ENCODE peak calls at places on chromosomes 7 and 10, in eight cellular contexts. One of them, this sample, is unnamed. For H3K4me1, the result is how much of the 10 kb centered on the place peaks cover.

GRCh38 chr10:95273393-95274312 is 17.1 kb downstream of the PDLIM1 start:
- DNase-seq in mesendoderm: peak
- DNase-seq in upper lobe of right lung: no peak
- DNase-seq in CD4-positive, alpha-beta memory T cell: no peak
- DNase-seq in body of pancreas: no peak
- DNase-seq in IMR-90: peak
- DNase-seq in Peyer's patch: peak
- DNase-seq in BE2C: no peak
- DNase-seq in this sample: no peak

GRCh38 chr7:90593205-90593604 is 2.9 kb upstream of the CDK14 start:
- DNase-seq in CD4-positive, alpha-beta memory T cell: no peak
- DNase-seq in upper lobe of right lung: no peak
- DNase-seq in body of pancreas: no peak
- DNase-seq in IMR-90: no peak
- DNase-seq in mesendoderm: no peak
- DNase-seq in BE2C: no peak
- DNase-seq in Peyer's patch: no peak
- DNase-seq in this sample: no peak

GRCh38 chr10:28177944-28178637 is 124.8 kb downstream of the MPP7 start:
- DNase-seq in body of pancreas: no peak
- DNase-seq in IMR-90: peak
- DNase-seq in upper lobe of right lung: no peak
- DNase-seq in BE2C: no peak
- DNase-seq in CD4-positive, alpha-beta memory T cell: peak
- DNase-seq in mesendoderm: no peak
- DNase-seq in Peyer's patch: no peak
- DNase-seq in this sample: peak

GRCh38 chr10:100807241-100808050 is 62.1 kb downstream of the PAX2 start:
- DNase-seq in BE2C: no peak
- DNase-seq in Peyer's patch: no peak
- DNase-seq in body of pancreas: no peak
- DNase-seq in mesendoderm: no peak
- DNase-seq in CD4-positive, alpha-beta memory T cell: no peak
- DNase-seq in IMR-90: no peak
- DNase-seq in upper lobe of right lung: peak
- DNase-seq in this sample: no peak

GRCh38 chr7:84879936-84880325 is 306.9 kb downstream of the SEMA3D start:
- DNase-seq in BE2C: no peak
- DNase-seq in Peyer's patch: no peak
- DNase-seq in CD4-positive, alpha-beta memory T cell: no peak
- DNase-seq in mesendoderm: no peak
- DNase-seq in body of pancreas: no peak
- DNase-seq in upper lobe of right lung: no peak
- DNase-seq in IMR-90: no peak
- DNase-seq in this sample: no peak

GRCh38 chr7:31735991-31736982 is 49.3 kb downstream of the PPP1R17 start:
- DNase-seq in Peyer's patch: peak
- DNase-seq in IMR-90: peak
- DNase-seq in upper lobe of right lung: no peak
- DNase-seq in CD4-positive, alpha-beta memory T cell: no peak
- DNase-seq in mesendoderm: peak
- DNase-seq in BE2C: peak
- DNase-seq in body of pancreas: peak
- DNase-seq in this sample: peak

GRCh38 chr7:108083980-108084379 is 46.2 kb downstream of the LAMB4 start:
- DNase-seq in IMR-90: peak
- DNase-seq in Peyer's patch: no peak
- DNase-seq in mesendoderm: no peak
- DNase-seq in body of pancreas: no peak
- DNase-seq in upper lobe of right lung: no peak
- DNase-seq in CD4-positive, alpha-beta memory T cell: no peak
- DNase-seq in BE2C: no peak
- DNase-seq in this sample: no peak

GRCh38 chr7:142711722-142712616 is 37.3 kb upstream of the PRSS1 start:
- DNase-seq in CD4-positive, alpha-beta memory T cell: no peak
- DNase-seq in Peyer's patch: peak
- DNase-seq in body of pancreas: peak
- DNase-seq in BE2C: no peak
- DNase-seq in IMR-90: peak
- DNase-seq in mesendoderm: peak
- DNase-seq in upper lobe of right lung: no peak
- DNase-seq in this sample: peak

GRCh38 chr7:94395141-94396041 is 696 bp downstream of the COL1A2 start:
- DNase-seq in IMR-90: peak
- DNase-seq in BE2C: peak
- DNase-seq in CD4-positive, alpha-beta memory T cell: no peak
- DNase-seq in Peyer's patch: peak
- DNase-seq in body of pancreas: peak
- DNase-seq in upper lobe of right lung: no peak
- DNase-seq in mesendoderm: peak
- DNase-seq in this sample: peak

DNA sequence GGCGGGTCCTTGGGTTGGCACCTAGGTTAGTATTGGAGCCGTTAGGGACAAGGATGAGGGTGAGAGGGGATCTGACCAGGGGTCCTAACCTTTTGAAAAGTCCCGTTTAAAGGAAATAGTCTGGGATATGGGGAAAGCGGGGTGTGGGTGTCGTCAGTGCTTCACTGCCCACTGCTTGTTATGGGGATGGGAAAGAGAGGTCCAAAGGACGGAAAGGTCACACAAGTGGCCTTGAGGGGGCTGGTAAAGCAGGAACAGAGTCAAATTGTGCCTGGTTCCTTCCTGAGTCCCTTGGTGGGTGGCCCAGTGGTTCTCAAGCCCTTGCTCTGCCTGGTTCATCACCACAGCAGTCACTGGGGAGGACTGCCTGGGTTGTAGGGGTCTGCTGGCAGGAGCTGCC is 2.6 kb upstream of the ZNF775 start:
- DNase-seq in CD4-positive, alpha-beta memory T cell: no peak
- DNase-seq in BE2C: no peak
- DNase-seq in mesendoderm: no peak
- DNase-seq in upper lobe of right lung: peak
- DNase-seq in Peyer's patch: no peak
- DNase-seq in body of pancreas: no peak
- DNase-seq in IMR-90: no peak
- DNase-seq in this sample: no peak
- H3K4me1 ChIP-seq in CD4-positive, alpha-beta memory T cell: under half
- H3K4me1 ChIP-seq in BE2C: under half
- H3K4me1 ChIP-seq in mesendoderm: under half
- H3K4me1 ChIP-seq in upper lobe of right lung: under half
- H3K4me1 ChIP-seq in Peyer's patch: under half
- H3K4me1 ChIP-seq in body of pancreas: half or more
- H3K4me1 ChIP-seq in IMR-90: under half
- H3K4me1 ChIP-seq in this sample: half or more

GRCh38 chr7:116526897-116527296 is 2.1 kb downstream of the CAV1 start:
- DNase-seq in Peyer's patch: no peak
- DNase-seq in CD4-positive, alpha-beta memory T cell: no peak
- DNase-seq in body of pancreas: no peak
- DNase-seq in mesendoderm: no peak
- DNase-seq in BE2C: no peak
- DNase-seq in IMR-90: no peak
- DNase-seq in upper lobe of right lung: no peak
- DNase-seq in this sample: no peak

GRCh38 chr7:116524221-116524608 is 621 bp upstream of the CAV1 start:
- DNase-seq in BE2C: no peak
- DNase-seq in CD4-positive, alpha-beta memory T cell: no peak
- DNase-seq in body of pancreas: no peak
- DNase-seq in Peyer's patch: no peak
- DNase-seq in mesendoderm: no peak
- DNase-seq in upper lobe of right lung: no peak
- DNase-seq in IMR-90: no peak
- DNase-seq in this sample: no peak

GRCh38 chr7:116525913-116526857 is 1.3 kb downstream of the CAV1 start:
- DNase-seq in Peyer's patch: peak
- DNase-seq in body of pancreas: peak
- DNase-seq in upper lobe of right lung: peak
- DNase-seq in BE2C: peak
- DNase-seq in mesendoderm: peak
- DNase-seq in CD4-positive, alpha-beta memory T cell: peak
- DNase-seq in IMR-90: peak
- DNase-seq in this sample: peak

GRCh38 chr7:116525298-116525912 is 569 bp downstream of the CAV1 start:
- DNase-seq in Peyer's patch: peak
- DNase-seq in body of pancreas: peak
- DNase-seq in CD4-positive, alpha-beta memory T cell: no peak
- DNase-seq in mesendoderm: peak
- DNase-seq in BE2C: no peak
- DNase-seq in IMR-90: no peak
- DNase-seq in upper lobe of right lung: peak
- DNase-seq in this sample: no peak

DNA sequence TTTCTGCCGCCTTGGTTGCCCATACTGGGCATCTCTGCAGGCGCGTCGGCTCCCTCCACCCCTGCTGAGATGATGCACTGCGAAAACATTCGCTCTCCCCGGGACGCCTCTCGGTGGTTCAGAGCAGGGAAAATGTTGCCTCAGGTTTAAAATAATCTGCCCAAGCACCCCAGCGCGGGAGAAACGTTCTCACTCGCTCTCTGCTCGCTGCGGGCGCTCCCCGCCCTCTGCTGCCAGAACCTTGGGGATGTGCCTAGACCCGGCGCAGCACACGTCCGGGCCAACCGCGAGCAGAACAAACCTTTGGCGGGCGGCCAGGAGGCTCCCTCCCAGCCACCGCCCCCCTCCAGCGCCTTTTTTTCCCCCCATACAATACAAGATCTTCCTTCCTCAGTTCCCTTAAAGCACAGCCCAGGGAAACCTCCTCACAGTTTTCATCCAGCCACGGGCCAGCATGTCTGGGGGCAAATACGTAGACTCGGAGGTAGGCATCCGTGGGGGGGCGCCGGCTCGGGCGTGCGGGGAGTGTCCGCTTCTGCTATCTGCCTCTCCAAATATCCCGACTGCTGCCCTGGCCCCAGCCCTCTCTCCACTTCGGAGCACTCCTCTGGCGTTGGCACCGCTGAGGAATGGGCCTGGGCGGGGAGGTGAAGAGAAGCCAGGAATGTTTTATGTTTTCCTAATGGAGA is at the start of gene CAV1:
- DNase-seq in CD4-positive, alpha-beta memory T cell: no peak
- DNase-seq in IMR-90: peak
- DNase-seq in upper lobe of right lung: peak
- DNase-seq in BE2C: no peak
- DNase-seq in Peyer's patch: peak
- DNase-seq in body of pancreas: peak
- DNase-seq in mesendoderm: peak
- DNase-seq in this sample: no peak
- H3K4me1 ChIP-seq in CD4-positive, alpha-beta memory T cell: under half
- H3K4me1 ChIP-seq in IMR-90: under half
- H3K4me1 ChIP-seq in upper lobe of right lung: under half
- H3K4me1 ChIP-seq in BE2C: under half
- H3K4me1 ChIP-seq in Peyer's patch: under half
- H3K4me1 ChIP-seq in body of pancreas: under half
- H3K4me1 ChIP-seq in mesendoderm: under half
- H3K4me1 ChIP-seq in this sample: under half

GRCh38 chr10:103646304-103646703 is 152.8 kb downstream of the NEURL1 start:
- DNase-seq in upper lobe of right lung: no peak
- DNase-seq in Peyer's patch: no peak
- DNase-seq in mesendoderm: no peak
- DNase-seq in CD4-positive, alpha-beta memory T cell: no peak
- DNase-seq in BE2C: no peak
- DNase-seq in body of pancreas: no peak
- DNase-seq in IMR-90: no peak
- DNase-seq in this sample: no peak
- H3K4me1 ChIP-seq in upper lobe of right lung: under half
- H3K4me1 ChIP-seq in Peyer's patch: under half
- H3K4me1 ChIP-seq in mesendoderm: under half
- H3K4me1 ChIP-seq in CD4-positive, alpha-beta memory T cell: under half
- H3K4me1 ChIP-seq in BE2C: under half
- H3K4me1 ChIP-seq in body of pancreas: under half
- H3K4me1 ChIP-seq in IMR-90: under half
- H3K4me1 ChIP-seq in this sample: under half

GRCh38 chr10:62082270-62082669 is 180.8 kb downstream of the ARID5B start:
- DNase-seq in IMR-90: no peak
- DNase-seq in CD4-positive, alpha-beta memory T cell: no peak
- DNase-seq in Peyer's patch: no peak
- DNase-seq in mesendoderm: no peak
- DNase-seq in upper lobe of right lung: no peak
- DNase-seq in BE2C: no peak
- DNase-seq in body of pancreas: no peak
- DNase-seq in this sample: no peak

GRCh38 chr10:62077330-62078015 is 176.0 kb downstream of the ARID5B start:
- DNase-seq in IMR-90: no peak
- DNase-seq in mesendoderm: no peak
- DNase-seq in BE2C: no peak
- DNase-seq in Peyer's patch: no peak
- DNase-seq in CD4-positive, alpha-beta memory T cell: no peak
- DNase-seq in upper lobe of right lung: no peak
- DNase-seq in body of pancreas: no peak
- DNase-seq in this sample: no peak

GRCh38 chr10:62080905-62081304 is 179.4 kb downstream of the ARID5B start:
- DNase-seq in Peyer's patch: no peak
- DNase-seq in CD4-positive, alpha-beta memory T cell: no peak
- DNase-seq in IMR-90: no peak
- DNase-seq in mesendoderm: peak
- DNase-seq in body of pancreas: no peak
- DNase-seq in upper lobe of right lung: no peak
- DNase-seq in BE2C: no peak
- DNase-seq in this sample: no peak

GRCh38 chr10:62081322-62081945 is 179.9 kb downstream of the ARID5B start:
- DNase-seq in CD4-positive, alpha-beta memory T cell: no peak
- DNase-seq in BE2C: no peak
- DNase-seq in IMR-90: no peak
- DNase-seq in body of pancreas: no peak
- DNase-seq in upper lobe of right lung: no peak
- DNase-seq in mesendoderm: no peak
- DNase-seq in Peyer's patch: no peak
- DNase-seq in this sample: peak

GRCh38 chr10:62079885-62080559 is 178.5 kb downstream of the ARID5B start:
- DNase-seq in BE2C: no peak
- DNase-seq in upper lobe of right lung: no peak
- DNase-seq in IMR-90: no peak
- DNase-seq in Peyer's patch: no peak
- DNase-seq in body of pancreas: no peak
- DNase-seq in mesendoderm: no peak
- DNase-seq in CD4-positive, alpha-beta memory T cell: no peak
- DNase-seq in this sample: peak
- H3K4me1 ChIP-seq in BE2C: under half
- H3K4me1 ChIP-seq in upper lobe of right lung: half or more
- H3K4me1 ChIP-seq in IMR-90: under half
- H3K4me1 ChIP-seq in Peyer's patch: under half
- H3K4me1 ChIP-seq in body of pancreas: half or more
- H3K4me1 ChIP-seq in mesendoderm: under half
- H3K4me1 ChIP-seq in CD4-positive, alpha-beta memory T cell: half or more
- H3K4me1 ChIP-seq in this sample: half or more

DNA sequence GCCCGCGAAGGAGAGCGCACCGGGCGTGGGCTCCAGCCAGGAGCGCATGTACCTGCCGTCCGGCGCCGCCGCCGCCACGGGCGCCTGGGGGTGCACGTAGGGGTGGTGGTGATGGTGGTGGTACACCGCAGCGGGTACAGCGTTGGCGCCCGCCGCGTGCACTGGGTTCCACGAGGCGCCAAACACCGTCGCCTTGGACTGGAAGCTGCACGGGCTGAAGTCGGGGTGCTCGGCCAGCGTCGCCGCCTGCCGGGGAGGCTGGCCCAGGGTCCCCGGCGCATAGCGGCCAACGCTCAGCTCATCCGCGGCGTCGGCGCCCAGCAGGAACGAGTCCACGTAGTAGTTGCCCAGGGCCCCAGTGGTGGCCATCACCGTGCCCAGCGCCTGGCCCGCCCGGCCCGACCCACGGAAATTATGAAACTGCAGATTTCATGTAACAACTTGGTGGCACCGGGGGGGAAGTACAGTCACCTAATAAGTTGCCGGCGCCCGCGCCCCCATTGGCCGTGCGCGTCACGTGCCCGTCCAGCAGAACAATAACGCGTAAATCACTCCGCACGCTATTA is at the start of gene HOXA9:
- DNase-seq in CD4-positive, alpha-beta memory T cell: no peak
- DNase-seq in upper lobe of right lung: peak
- DNase-seq in IMR-90: peak
- DNase-seq in mesendoderm: no peak
- DNase-seq in Peyer's patch: peak
- DNase-seq in body of pancreas: no peak
- DNase-seq in BE2C: no peak
- DNase-seq in this sample: no peak
- H3K4me1 ChIP-seq in CD4-positive, alpha-beta memory T cell: under half
- H3K4me1 ChIP-seq in upper lobe of right lung: under half
- H3K4me1 ChIP-seq in IMR-90: under half
- H3K4me1 ChIP-seq in mesendoderm: under half
- H3K4me1 ChIP-seq in Peyer's patch: under half
- H3K4me1 ChIP-seq in body of pancreas: under half
- H3K4me1 ChIP-seq in BE2C: under half
- H3K4me1 ChIP-seq in this sample: under half